ENCODE peak calls at places on chromosomes 2 and 18, in four cellular contexts. One of them, this sample, is unnamed.

GRCh38 chr2:11133238-11133935 is 21.9 kb upstream of the SLC66A3 start:
- DNase-seq in GM12878: no peak
- DNase-seq in thyroid gland: peak
- DNase-seq in transverse colon: no peak
- DNase-seq in this sample: no peak

GRCh38 chr2:63768051-63768450 is 73.6 kb upstream of the UGP2 start:
- DNase-seq in thyroid gland: no peak
- DNase-seq in GM12878: no peak
- DNase-seq in transverse colon: no peak
- DNase-seq in this sample: no peak

GRCh38 chr2:109516445-109517117 is 97.2 kb downstream of the SEPTIN10 start:
- DNase-seq in GM12878: no peak
- DNase-seq in transverse colon: peak
- DNase-seq in thyroid gland: peak
- DNase-seq in this sample: peak

GRCh38 chr2:172102858-172103359 is at the start of gene DLX2:
- DNase-seq in thyroid gland: peak
- DNase-seq in transverse colon: peak
- DNase-seq in GM12878: no peak
- DNase-seq in this sample: peak

GRCh38 chr2:173459363-173459762 is 104.7 kb downstream of the CDCA7 start:
- DNase-seq in thyroid gland: no peak
- DNase-seq in transverse colon: no peak
- DNase-seq in GM12878: no peak
- DNase-seq in this sample: no peak

GRCh38 chr18:79733996-79734770 is 54.6 kb downstream of the CTDP1 start:
- DNase-seq in GM12878: no peak
- DNase-seq in transverse colon: no peak
- DNase-seq in thyroid gland: no peak
- DNase-seq in this sample: no peak

GRCh38 chr2:59851848-59852475 is 701.5 kb downstream of the BCL11A start:
- DNase-seq in thyroid gland: no peak
- DNase-seq in GM12878: no peak
- DNase-seq in transverse colon: peak
- DNase-seq in this sample: no peak

GRCh38 chr2:128475427-128476211 is 157.0 kb upstream of the HS6ST1 start:
- DNase-seq in thyroid gland: no peak
- DNase-seq in GM12878: no peak
- DNase-seq in transverse colon: no peak
- DNase-seq in this sample: no peak

GRCh38 chr2:60796573-60797509 is 40.8 kb downstream of the PAPOLG start:
- DNase-seq in thyroid gland: no peak
- DNase-seq in transverse colon: no peak
- DNase-seq in GM12878: no peak
- DNase-seq in this sample: no peak

GRCh38 chr2:25528173-25528572 is 145.2 kb downstream of the DTNB start:
- DNase-seq in thyroid gland: no peak
- DNase-seq in GM12878: no peak
- DNase-seq in transverse colon: no peak
- DNase-seq in this sample: no peak

GRCh38 chr2:150480241-150480640 is 7.2 kb downstream of the RND3 start:
- DNase-seq in transverse colon: no peak
- DNase-seq in GM12878: no peak
- DNase-seq in thyroid gland: no peak
- DNase-seq in this sample: no peak
- TF ChIP-seq POLR2A in transverse colon: no peak
- TF ChIP-seq POLR2A in GM12878: no peak
- TF ChIP-seq POLR2A in thyroid gland: no peak
- TF ChIP-seq POLR2A in this sample: no peak

DNA sequence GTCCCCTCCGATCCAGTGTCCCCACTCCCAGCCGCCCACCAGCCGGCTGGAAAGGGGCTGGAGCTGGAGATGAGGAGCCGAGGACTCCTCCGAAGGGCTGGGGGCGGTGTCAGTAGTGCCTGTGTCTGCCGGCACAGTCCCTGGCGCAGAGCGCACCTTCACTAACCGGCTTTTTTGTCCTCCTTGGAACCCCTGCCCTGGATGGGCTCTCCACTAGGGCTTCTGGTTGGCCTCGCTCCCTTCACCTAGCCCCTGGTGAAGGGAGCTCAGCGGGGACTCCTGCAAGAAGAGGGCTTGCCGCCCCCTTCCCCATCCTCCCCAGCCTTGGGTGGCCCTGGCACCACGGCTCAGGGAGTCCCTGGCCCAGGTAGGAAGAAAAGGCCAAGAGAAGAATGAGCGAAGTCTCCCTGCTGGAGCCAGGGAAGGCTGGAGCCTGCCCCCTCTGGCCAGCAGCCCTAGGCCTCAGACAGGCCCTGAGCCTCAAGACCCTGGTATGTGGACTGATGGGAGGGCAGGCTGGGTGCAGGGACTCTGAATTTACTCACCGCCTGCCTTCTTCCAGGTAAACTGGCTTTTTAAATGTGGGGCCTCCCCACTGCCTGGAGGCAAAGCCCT is 570 bp upstream of the ECEL1 start:
- DNase-seq in GM12878: no peak
- DNase-seq in thyroid gland: no peak
- DNase-seq in transverse colon: no peak
- DNase-seq in this sample: no peak
- H3K4me3 ChIP-seq in GM12878: no peak
- H3K4me3 ChIP-seq in thyroid gland: no peak
- H3K4me3 ChIP-seq in transverse colon: no peak
- H3K4me3 ChIP-seq in this sample: no peak

GRCh38 chr18:6058941-6059340 is 163.6 kb upstream of the TMEM200C start:
- DNase-seq in transverse colon: no peak
- DNase-seq in thyroid gland: peak
- DNase-seq in GM12878: no peak
- DNase-seq in this sample: no peak

GRCh38 chr18:6055711-6056110 is 160.4 kb upstream of the TMEM200C start:
- DNase-seq in GM12878: no peak
- DNase-seq in transverse colon: no peak
- DNase-seq in thyroid gland: no peak
- DNase-seq in this sample: no peak

GRCh38 chr18:6054443-6054842 is 159.1 kb upstream of the TMEM200C start:
- DNase-seq in GM12878: no peak
- DNase-seq in thyroid gland: no peak
- DNase-seq in transverse colon: no peak
- DNase-seq in this sample: no peak

GRCh38 chr18:6057604-6058003 is 162.3 kb upstream of the TMEM200C start:
- DNase-seq in transverse colon: no peak
- DNase-seq in GM12878: no peak
- DNase-seq in thyroid gland: no peak
- DNase-seq in this sample: no peak

DNA sequence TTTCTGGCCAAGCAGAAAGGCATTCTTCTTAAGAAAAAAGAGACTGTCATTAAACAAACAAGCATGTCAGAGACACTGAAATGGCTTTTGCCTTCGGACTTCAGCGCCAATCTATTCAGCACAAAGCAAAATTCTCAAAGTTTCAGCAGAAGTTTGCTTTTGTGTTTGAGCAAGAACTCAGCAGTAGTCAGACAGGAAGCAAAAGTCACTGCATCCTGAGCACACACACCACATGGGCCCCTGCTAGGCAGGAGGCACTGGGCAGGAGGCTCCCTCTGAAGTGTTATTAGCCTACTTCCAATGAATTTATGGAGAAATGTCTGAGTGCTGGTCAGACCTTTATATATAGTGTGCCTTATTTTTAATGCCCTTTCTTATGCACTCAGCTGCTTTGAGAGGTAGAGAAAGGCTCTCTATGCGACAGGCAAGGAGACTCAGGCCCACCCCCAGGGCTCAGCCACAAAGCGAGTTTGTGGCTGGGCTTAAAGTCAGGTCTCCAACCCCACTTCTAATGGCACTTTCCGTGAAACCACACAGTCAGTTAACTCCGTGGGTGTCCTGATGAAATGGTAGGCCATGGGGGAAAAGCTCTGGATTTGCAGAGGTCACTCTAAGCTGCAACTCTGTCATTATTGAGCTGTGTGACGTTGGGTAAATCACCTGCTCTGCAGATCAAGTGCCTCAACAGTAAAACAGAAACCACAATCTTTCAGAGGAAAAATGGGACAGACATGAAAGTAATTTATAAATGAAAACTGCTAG is 161.0 kb upstream of the TMEM200C start:
- DNase-seq in transverse colon: no peak
- DNase-seq in GM12878: no peak
- DNase-seq in thyroid gland: no peak
- DNase-seq in this sample: no peak
- TF ChIP-seq POLR2A in transverse colon: no peak
- TF ChIP-seq POLR2A in GM12878: no peak
- TF ChIP-seq POLR2A in thyroid gland: no peak
- TF ChIP-seq POLR2A in this sample: no peak

GRCh38 chr2:23706613-23707078 is 220.3 kb downstream of the ATAD2B start:
- DNase-seq in GM12878: no peak
- DNase-seq in transverse colon: no peak
- DNase-seq in thyroid gland: no peak
- DNase-seq in this sample: no peak

GRCh38 chr2:23705771-23706612 is 220.9 kb downstream of the ATAD2B start:
- DNase-seq in transverse colon: no peak
- DNase-seq in thyroid gland: no peak
- DNase-seq in GM12878: no peak
- DNase-seq in this sample: no peak

GRCh38 chr2:23709311-23709710 is 217.6 kb downstream of the ATAD2B start:
- DNase-seq in GM12878: no peak
- DNase-seq in thyroid gland: no peak
- DNase-seq in transverse colon: no peak
- DNase-seq in this sample: no peak

GRCh38 chr2:23707096-23707495 is 219.8 kb downstream of the ATAD2B start:
- DNase-seq in transverse colon: no peak
- DNase-seq in thyroid gland: no peak
- DNase-seq in GM12878: no peak
- DNase-seq in this sample: no peak

GRCh38 chr2:23708771-23709170 is 218.2 kb downstream of the ATAD2B start:
- DNase-seq in GM12878: no peak
- DNase-seq in transverse colon: no peak
- DNase-seq in thyroid gland: no peak
- DNase-seq in this sample: no peak
- H3K4me3 ChIP-seq in GM12878: no peak
- H3K4me3 ChIP-seq in transverse colon: no peak
- H3K4me3 ChIP-seq in thyroid gland: no peak
- H3K4me3 ChIP-seq in this sample: no peak

GRCh38 chr18:26549486-26550435 is 1.4 kb upstream of the KCTD1 start:
- DNase-seq in GM12878: no peak
- DNase-seq in thyroid gland: peak
- DNase-seq in transverse colon: peak
- DNase-seq in this sample: peak
- TF ChIP-seq POLR2A in GM12878: no peak
- TF ChIP-seq POLR2A in thyroid gland: no peak
- TF ChIP-seq POLR2A in transverse colon: peak
- TF ChIP-seq POLR2A in this sample: peak

GRCh38 chr18:58438984-58439311 is 189.9 kb downstream of the ALPK2 start:
- DNase-seq in transverse colon: no peak
- DNase-seq in GM12878: no peak
- DNase-seq in thyroid gland: no peak
- DNase-seq in this sample: no peak
- H3K4me3 ChIP-seq in transverse colon: peak
- H3K4me3 ChIP-seq in GM12878: peak
- H3K4me3 ChIP-seq in thyroid gland: no peak
- H3K4me3 ChIP-seq in this sample: peak

GRCh38 chr2:2057125-2057721 is 273.9 kb downstream of the MYT1L start:
- DNase-seq in thyroid gland: peak
- DNase-seq in transverse colon: peak
- DNase-seq in GM12878: no peak
- DNase-seq in this sample: peak

GRCh38 chr2:2059199-2059598 is 271.9 kb downstream of the MYT1L start:
- DNase-seq in GM12878: no peak
- DNase-seq in transverse colon: no peak
- DNase-seq in thyroid gland: no peak
- DNase-seq in this sample: no peak

GRCh38 chr2:2056531-2056930 is 274.5 kb downstream of the MYT1L start:
- DNase-seq in GM12878: no peak
- DNase-seq in thyroid gland: no peak
- DNase-seq in transverse colon: no peak
- DNase-seq in this sample: no peak

GRCh38 chr2:2050321-2050905 is 280.7 kb downstream of the MYT1L start:
- DNase-seq in GM12878: no peak
- DNase-seq in thyroid gland: no peak
- DNase-seq in transverse colon: no peak
- DNase-seq in this sample: no peak

DNA sequence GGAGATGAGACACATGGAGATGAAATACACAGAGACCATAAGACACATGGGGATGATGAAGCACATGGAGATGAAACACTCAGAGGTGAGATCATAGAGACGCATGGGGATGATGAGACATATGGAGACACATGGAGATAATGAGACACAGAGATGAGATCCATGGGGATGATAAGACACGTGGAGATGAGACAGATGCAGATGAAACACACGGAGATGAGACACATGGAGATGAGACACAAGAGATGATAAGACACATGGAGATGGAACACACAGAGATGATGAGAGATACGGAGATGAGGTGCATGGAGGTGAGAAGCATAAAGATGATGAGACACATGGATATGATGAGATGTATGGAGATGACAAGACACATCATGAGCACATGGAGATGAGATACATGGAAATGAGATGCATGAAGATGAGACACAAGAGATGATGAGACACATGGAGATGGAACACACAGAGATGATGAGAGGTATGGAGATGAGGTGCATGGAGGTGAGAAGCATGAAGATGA is 276.7 kb downstream of the MYT1L start:
- DNase-seq in GM12878: no peak
- DNase-seq in thyroid gland: no peak
- DNase-seq in transverse colon: no peak
- DNase-seq in this sample: no peak
- TF ChIP-seq POLR2A in GM12878: no peak
- TF ChIP-seq POLR2A in thyroid gland: no peak
- TF ChIP-seq POLR2A in transverse colon: no peak
- TF ChIP-seq POLR2A in this sample: no peak

This sample was measured in right lobe of liver.